ENCODE peak calls at places on chromosome 16, in five cellular contexts. L, I, V, G and Z are unnamed samples.

GRCh38 chr16:11326084-11326736 is 19.0 kb upstream of the RMI2 start:
- DNase-seq in L (no peak), I (no peak), V (no peak), G (no peak), Z (no peak)

GRCh38 chr16:29770250-29770929 is 7.7 kb upstream of the ZG16 start:
- DNase-seq in L (no peak), I (no peak), V (no peak), G (no peak), Z (no peak)

GRCh38 chr16:66563574-66564334 is 2.5 kb upstream of the CMTM1 start:
- DNase-seq in L (no peak), I (no peak), V (no peak), G (no peak), Z (no peak)

GRCh38 chr16:15507299-15507958 is 73.0 kb downstream of the BMERB1 start:
- DNase-seq in L (peak), I (peak), V (no peak), G (no peak), Z (no peak)

GRCh38 chr16:732936-733335 is 6.0 kb downstream of the HAGHL start:
- DNase-seq in L (no peak), I (no peak), V (no peak), G (no peak), Z (no peak)

GRCh38 chr16:79380990-79381389 is 219.5 kb downstream of the MAF start:
- DNase-seq in L (no peak), I (no peak), V (no peak), G (no peak), Z (no peak)

GRCh38 chr16:72946063-72946462 is 101.9 kb downstream of the ZFHX3 start:
- DNase-seq in L (no peak), I (no peak), V (peak), G (no peak), Z (no peak)

GRCh38 chr16:19330801-19331484 is 45.4 kb downstream of the CLEC19A start:
- DNase-seq in L (peak), I (peak), V (no peak), G (no peak), Z (no peak)

GRCh38 chr16:57036945-57037344 is 47.6 kb downstream of the NLRC5 start:
- DNase-seq in L (no peak), I (no peak), V (no peak), G (no peak), Z (no peak)

GRCh38 chr16:48542020-48542473 is 67.9 kb downstream of the N4BP1 start:
- DNase-seq in L (peak), I (peak), V (no peak), G (no peak), Z (no peak)

GRCh38 chr16:51763072-51763658 is 612.1 kb upstream of the SALL1 start:
- DNase-seq in L (no peak), I (no peak), V (no peak), G (no peak), Z (no peak)

GRCh38 chr16:11636172-11636721 is 32.0 kb upstream of the SNN start:
- DNase-seq in L (peak), I (no peak), V (no peak), G (no peak), Z (peak)

DNA sequence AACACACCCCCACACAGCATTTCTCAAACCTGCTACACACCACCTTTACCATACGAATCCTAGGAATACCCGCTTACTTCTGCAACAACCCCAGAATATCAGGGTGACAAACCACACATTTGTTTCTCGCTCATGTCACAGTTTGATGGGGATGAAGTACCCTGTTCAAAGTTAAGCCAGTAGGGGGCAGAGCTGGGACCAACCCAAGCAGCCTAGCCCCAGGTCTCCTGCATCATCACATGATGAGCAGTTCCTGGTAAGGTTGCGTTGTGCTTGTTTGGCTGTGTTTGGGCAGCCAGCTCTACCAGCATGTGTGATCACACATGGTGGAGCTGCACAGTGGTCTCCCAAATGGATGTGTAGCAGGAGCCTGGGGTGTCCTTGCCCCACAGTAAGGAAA is 103.6 kb upstream of the C16orf82 start:
- DNase-seq in L (no peak), I (peak), V (no peak), G (no peak), Z (no peak)
- H3K4me3 ChIP-seq in L (no peak), I (no peak), V (no peak), G (no peak), Z (no peak)

DNA sequence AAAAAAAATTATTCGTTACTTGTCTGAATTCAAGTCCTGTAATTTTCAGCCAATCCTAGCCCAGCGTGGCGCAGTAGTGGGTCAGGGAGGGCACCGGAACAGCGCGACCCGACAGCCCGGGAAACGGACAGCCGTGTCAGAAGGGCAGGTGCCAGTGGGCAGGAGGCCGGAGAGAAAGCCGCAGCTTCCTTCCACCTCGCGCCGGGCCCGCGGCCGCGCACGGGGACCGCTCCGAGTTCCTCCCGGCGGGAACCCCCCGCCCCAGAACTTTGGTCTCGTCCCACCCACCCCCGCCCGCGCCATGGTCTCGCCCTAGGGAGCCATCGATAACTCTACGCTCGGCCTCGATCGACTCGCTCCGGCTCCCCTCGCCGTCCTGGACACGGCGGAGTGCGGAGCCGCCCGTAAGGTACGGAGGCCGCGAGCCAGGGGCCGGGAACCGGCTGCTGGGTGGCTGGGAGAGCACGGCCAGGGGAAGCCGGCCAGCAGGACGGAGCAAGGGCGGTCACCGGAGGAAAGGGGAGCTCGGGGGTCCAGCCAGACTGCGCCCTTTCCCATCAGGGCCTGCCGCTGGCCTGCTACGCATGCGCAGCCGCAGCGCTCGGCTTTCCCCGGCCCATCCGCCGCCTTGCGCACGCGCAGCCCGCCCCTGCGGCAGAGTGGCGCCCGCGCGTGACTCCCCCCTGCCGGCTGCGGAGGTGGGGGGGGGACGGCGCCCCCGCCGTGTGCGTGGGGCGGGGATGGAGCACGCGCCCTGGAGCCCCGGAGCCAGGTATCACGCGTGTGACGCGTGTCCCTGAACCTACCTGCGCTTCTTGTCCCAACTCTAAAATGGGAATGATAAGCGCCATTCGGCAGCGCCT is at the start of gene MLST8:
- DNase-seq in L (peak), I (peak), V (peak), G (peak), Z (peak)
- TF ChIP-seq CTCF in L (no peak), I (no peak), V (no peak), G (no peak), Z (no peak)

GRCh38 chr16:87332150-87332549 is 15.0 kb upstream of the C16orf95 start:
- DNase-seq in L (no peak), I (peak), V (no peak), G (no peak), Z (peak)
- H3K4me3 ChIP-seq in L (no peak), I (no peak), V (no peak), G (no peak), Z (no peak)

DNA sequence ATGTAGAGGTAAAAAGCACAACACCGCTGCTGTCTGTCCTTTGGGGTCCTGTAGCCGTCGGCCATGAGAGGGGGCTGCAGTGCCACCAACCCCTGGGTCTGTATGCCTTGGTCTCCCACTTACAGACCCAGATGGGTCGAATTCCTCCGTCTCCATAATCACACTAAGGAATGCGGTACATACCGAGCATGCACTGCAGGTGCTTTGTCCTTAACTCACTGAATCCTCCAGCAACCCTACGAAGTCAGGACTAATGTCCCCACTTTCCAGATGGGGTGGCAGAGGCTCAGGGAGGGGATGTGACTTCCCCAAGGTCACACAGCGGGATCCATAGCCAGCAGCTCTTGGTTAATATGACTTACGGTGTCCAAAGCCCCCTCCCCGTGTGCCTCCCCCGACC is 219.9 kb upstream of the CIBAR2 start:
- DNase-seq in L (no peak), I (no peak), V (no peak), G (no peak), Z (no peak)
- TF ChIP-seq CTCF in L (no peak), I (no peak), V (no peak), G (no peak), Z (no peak)

DNA sequence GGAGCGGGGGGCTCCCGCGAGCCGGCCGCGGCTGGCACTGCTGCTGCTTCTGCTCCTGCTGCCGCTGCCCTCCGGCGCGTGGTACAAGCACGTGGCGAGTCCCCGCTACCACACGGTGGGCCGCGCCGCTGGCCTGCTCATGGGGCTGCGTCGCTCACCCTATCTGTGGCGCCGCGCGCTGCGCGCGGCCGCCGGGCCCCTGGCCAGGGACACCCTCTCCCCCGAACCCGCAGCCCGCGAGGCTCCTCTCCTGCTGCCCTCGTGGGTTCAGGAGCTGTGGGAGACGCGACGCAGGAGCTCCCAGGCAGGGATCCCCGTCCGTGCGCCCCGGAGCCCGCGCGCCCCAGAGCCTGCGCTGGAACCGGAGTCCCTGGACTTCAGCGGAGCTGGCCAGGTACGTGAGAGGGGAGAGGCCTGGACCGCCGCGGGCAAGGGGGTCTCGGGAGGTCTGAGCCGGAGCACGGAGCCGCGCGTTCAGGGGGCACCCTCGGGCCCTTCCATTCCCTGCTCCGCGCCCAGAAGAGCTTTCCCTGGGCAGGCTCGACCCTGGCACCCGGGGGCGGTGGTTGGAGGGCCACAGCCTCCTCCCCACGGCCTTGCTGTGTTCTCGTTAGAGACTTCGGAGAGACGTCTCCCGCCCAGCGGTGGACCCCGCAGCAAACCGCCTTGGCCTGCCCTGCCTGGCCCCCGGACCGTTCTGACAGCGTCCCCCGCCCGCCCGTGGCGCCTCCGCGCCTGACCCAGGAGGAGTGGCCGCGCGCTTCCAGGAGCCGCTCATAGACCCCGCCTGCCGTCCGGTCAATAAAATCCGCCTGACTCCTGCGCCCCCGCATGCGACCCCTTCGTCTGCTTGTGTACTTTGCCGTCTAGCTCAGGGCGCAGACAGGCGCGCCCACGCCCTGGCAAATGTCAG is 590 bp downstream of the NPW start:
- DNase-seq in L (no peak), I (no peak), V (no peak), G (no peak), Z (no peak)
- H3K4me3 ChIP-seq in L (no peak), I (no peak), V (no peak), G (no peak), Z (no peak)

DNA sequence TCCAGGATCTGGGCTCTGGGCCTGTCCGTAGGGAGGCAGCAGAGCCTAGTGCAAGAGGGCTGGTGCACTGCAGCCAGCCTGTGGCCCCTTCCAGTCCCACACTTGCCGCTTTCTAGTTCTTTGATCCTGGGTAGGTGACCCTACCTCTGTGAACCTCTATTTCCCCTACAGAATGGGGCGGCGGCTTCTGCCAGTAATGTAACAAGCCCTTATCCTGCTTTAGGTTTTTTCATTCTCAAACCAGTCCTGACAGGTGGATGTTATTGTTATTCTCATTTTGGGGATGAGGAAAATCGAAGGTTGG is 744 bp downstream of the E4F1 start:
- DNase-seq in L (no peak), I (peak), V (no peak), G (no peak), Z (no peak)
- TF ChIP-seq CTCF in L (peak), I (peak), V (no peak), G (no peak), Z (peak)